ENCODE peak calls at places on chromosomes 5 and 9, in seven cellular contexts. One of them, this sample, is unnamed.

GRCh38 chr5:158236511-158237335 is 377.8 kb upstream of the CLINT1 start:
- DNase-seq in caudate nucleus: no peak
- DNase-seq in AG10803: no peak
- DNase-seq in C1 segment of cervical spinal cord: no peak
- DNase-seq in LHCN-M2: no peak
- DNase-seq in stimulated activated CD4-positive, alpha-beta T cell treated with anti-CD3 and anti-CD28 coated beads, Interleukin-15, amount 100 ng/mL, for 1 hour: no peak
- DNase-seq in ovary: no peak
- DNase-seq in this sample: no peak

GRCh38 chr5:135743684-135744083 is 90.8 kb upstream of the SLC25A48 start:
- DNase-seq in C1 segment of cervical spinal cord: no peak
- DNase-seq in AG10803: no peak
- DNase-seq in stimulated activated CD4-positive, alpha-beta T cell treated with anti-CD3 and anti-CD28 coated beads, Interleukin-15, amount 100 ng/mL, for 1 hour: no peak
- DNase-seq in ovary: no peak
- DNase-seq in LHCN-M2: no peak
- DNase-seq in caudate nucleus: no peak
- DNase-seq in this sample: no peak

GRCh38 chr5:17037751-17038150 is 101.7 kb upstream of the MYO10 start:
- DNase-seq in AG10803: peak; percentile 46
- DNase-seq in ovary: no peak
- DNase-seq in caudate nucleus: no peak
- DNase-seq in LHCN-M2: peak; percentile 52
- DNase-seq in stimulated activated CD4-positive, alpha-beta T cell treated with anti-CD3 and anti-CD28 coated beads, Interleukin-15, amount 100 ng/mL, for 1 hour: no peak
- DNase-seq in C1 segment of cervical spinal cord: no peak
- DNase-seq in this sample: no peak

GRCh38 chr5:176538505-176538806 is 1.3 kb upstream of the RNF44 start:
- DNase-seq in stimulated activated CD4-positive, alpha-beta T cell treated with anti-CD3 and anti-CD28 coated beads, Interleukin-15, amount 100 ng/mL, for 1 hour: no peak
- DNase-seq in ovary: no peak
- DNase-seq in C1 segment of cervical spinal cord: no peak
- DNase-seq in AG10803: no peak
- DNase-seq in LHCN-M2: no peak
- DNase-seq in caudate nucleus: no peak
- DNase-seq in this sample: no peak

GRCh38 chr5:2748180-2748840 is 3.2 kb downstream of the IRX2 start:
- DNase-seq in LHCN-M2: no peak
- DNase-seq in caudate nucleus: no peak
- DNase-seq in C1 segment of cervical spinal cord: no peak
- DNase-seq in AG10803: peak; percentile 11
- DNase-seq in stimulated activated CD4-positive, alpha-beta T cell treated with anti-CD3 and anti-CD28 coated beads, Interleukin-15, amount 100 ng/mL, for 1 hour: no peak
- DNase-seq in ovary: no peak
- DNase-seq in this sample: no peak

GRCh38 chr5:36631575-36632362 is 25.4 kb downstream of the SLC1A3 start:
- DNase-seq in stimulated activated CD4-positive, alpha-beta T cell treated with anti-CD3 and anti-CD28 coated beads, Interleukin-15, amount 100 ng/mL, for 1 hour: no peak
- DNase-seq in caudate nucleus: no peak
- DNase-seq in AG10803: no peak
- DNase-seq in C1 segment of cervical spinal cord: no peak
- DNase-seq in LHCN-M2: no peak
- DNase-seq in ovary: no peak
- DNase-seq in this sample: no peak

GRCh38 chr9:135246248-135247173 is 159.0 kb downstream of the OLFM1 start:
- DNase-seq in caudate nucleus: no peak
- DNase-seq in ovary: no peak
- DNase-seq in C1 segment of cervical spinal cord: no peak
- DNase-seq in LHCN-M2: no peak
- DNase-seq in stimulated activated CD4-positive, alpha-beta T cell treated with anti-CD3 and anti-CD28 coated beads, Interleukin-15, amount 100 ng/mL, for 1 hour: no peak
- DNase-seq in AG10803: no peak
- DNase-seq in this sample: no peak

GRCh38 chr9:100099722-100100042 is 639 bp downstream of the INVS start:
- DNase-seq in C1 segment of cervical spinal cord: no peak
- DNase-seq in stimulated activated CD4-positive, alpha-beta T cell treated with anti-CD3 and anti-CD28 coated beads, Interleukin-15, amount 100 ng/mL, for 1 hour: no peak
- DNase-seq in AG10803: no peak
- DNase-seq in ovary: peak; percentile 11
- DNase-seq in LHCN-M2: no peak
- DNase-seq in caudate nucleus: no peak
- DNase-seq in this sample: no peak

GRCh38 chr9:124739360-124739759 is 31.8 kb downstream of the NR6A1 start:
- DNase-seq in AG10803: no peak
- DNase-seq in LHCN-M2: no peak
- DNase-seq in stimulated activated CD4-positive, alpha-beta T cell treated with anti-CD3 and anti-CD28 coated beads, Interleukin-15, amount 100 ng/mL, for 1 hour: no peak
- DNase-seq in C1 segment of cervical spinal cord: no peak
- DNase-seq in ovary: no peak
- DNase-seq in caudate nucleus: no peak
- DNase-seq in this sample: no peak

GRCh38 chr9:121455527-121456239 is 44.0 kb downstream of the GGTA1 start:
- DNase-seq in caudate nucleus: no peak
- DNase-seq in C1 segment of cervical spinal cord: no peak
- DNase-seq in AG10803: no peak
- DNase-seq in LHCN-M2: peak; percentile 30
- DNase-seq in stimulated activated CD4-positive, alpha-beta T cell treated with anti-CD3 and anti-CD28 coated beads, Interleukin-15, amount 100 ng/mL, for 1 hour: no peak
- DNase-seq in ovary: no peak
- DNase-seq in this sample: peak; percentile 39